ENCODE peak calls at places on chromosomes 13 and 19, in five cellular contexts. One of them, this sample, is unnamed.

GRCh38 chr13:99926014-99926731 is 45.4 kb downstream of the ZIC5 start:
- DNase-seq in RWPE1: peak; percentile 62
- DNase-seq in AG10803: peak; percentile 25
- DNase-seq in CD4-positive, alpha-beta T cell: no peak
- DNase-seq in activated B cell treated with CpG ODN at 0.5 μM for 24 hours: no peak
- DNase-seq in this sample: no peak

GRCh38 chr13:21242236-21242635 is 65.8 kb downstream of the MRPL57 start:
- DNase-seq in RWPE1: no peak
- DNase-seq in AG10803: no peak
- DNase-seq in CD4-positive, alpha-beta T cell: no peak
- DNase-seq in activated B cell treated with CpG ODN at 0.5 μM for 24 hours: no peak
- DNase-seq in this sample: no peak

GRCh38 chr13:113192902-113193301 is 15.6 kb downstream of the PCID2 start:
- DNase-seq in RWPE1: peak; percentile 20
- DNase-seq in AG10803: peak; percentile 77
- DNase-seq in CD4-positive, alpha-beta T cell: no peak
- DNase-seq in activated B cell treated with CpG ODN at 0.5 μM for 24 hours: no peak
- DNase-seq in this sample: no peak

GRCh38 chr19:21474671-21475181 is 30.7 kb upstream of the ZNF429 start:
- DNase-seq in RWPE1: peak; percentile 82
- DNase-seq in AG10803: peak; percentile 5
- DNase-seq in CD4-positive, alpha-beta T cell: peak; percentile 78
- DNase-seq in activated B cell treated with CpG ODN at 0.5 μM for 24 hours: peak; percentile 67
- DNase-seq in this sample: peak; percentile 67

GRCh38 chr13:91406619-91407018 is 8.2 kb downstream of the GPC5 start:
- DNase-seq in RWPE1: peak; percentile 3
- DNase-seq in AG10803: peak; percentile 27
- DNase-seq in CD4-positive, alpha-beta T cell: no peak
- DNase-seq in activated B cell treated with CpG ODN at 0.5 μM for 24 hours: no peak
- DNase-seq in this sample: no peak

GRCh38 chr13:21365574-21365973 is 93.5 kb downstream of the ZDHHC20 start:
- DNase-seq in RWPE1: no peak
- DNase-seq in AG10803: no peak
- DNase-seq in CD4-positive, alpha-beta T cell: no peak
- DNase-seq in activated B cell treated with CpG ODN at 0.5 μM for 24 hours: no peak
- DNase-seq in this sample: no peak

GRCh38 chr19:14363203-14364097 is 17.8 kb upstream of the ADGRE5 start:
- DNase-seq in RWPE1: peak; percentile 59
- DNase-seq in AG10803: peak; percentile 77
- DNase-seq in CD4-positive, alpha-beta T cell: peak; percentile 55
- DNase-seq in activated B cell treated with CpG ODN at 0.5 μM for 24 hours: peak; percentile 40
- DNase-seq in this sample: peak; percentile 60

GRCh38 chr13:75480691-75481175 is 1.2 kb downstream of the TBC1D4 start:
- DNase-seq in RWPE1: peak; percentile 73
- DNase-seq in AG10803: peak; percentile 55
- DNase-seq in CD4-positive, alpha-beta T cell: no peak
- DNase-seq in activated B cell treated with CpG ODN at 0.5 μM for 24 hours: no peak
- DNase-seq in this sample: peak; percentile 61

GRCh38 chr19:6536138-6536671 is 5.4 kb downstream of the TNFSF9 start:
- DNase-seq in RWPE1: peak; percentile 89
- DNase-seq in AG10803: no peak
- DNase-seq in CD4-positive, alpha-beta T cell: peak; percentile 55
- DNase-seq in activated B cell treated with CpG ODN at 0.5 μM for 24 hours: peak; percentile 77
- DNase-seq in this sample: no peak

GRCh38 chr13:110629735-110630134 is 14.4 kb downstream of the NAXD start:
- DNase-seq in RWPE1: no peak
- DNase-seq in AG10803: no peak
- DNase-seq in CD4-positive, alpha-beta T cell: no peak
- DNase-seq in activated B cell treated with CpG ODN at 0.5 μM for 24 hours: no peak
- DNase-seq in this sample: no peak

GRCh38 chr19:13153627-13154240 is 3.5 kb downstream of the IER2 start:
- DNase-seq in RWPE1: no peak
- DNase-seq in AG10803: peak; percentile 49
- DNase-seq in CD4-positive, alpha-beta T cell: no peak
- DNase-seq in activated B cell treated with CpG ODN at 0.5 μM for 24 hours: peak; percentile 49
- DNase-seq in this sample: no peak

GRCh38 chr19:16206046-16206605 is 8.4 kb downstream of the AP1M1 start:
- DNase-seq in RWPE1: no peak
- DNase-seq in AG10803: no peak
- DNase-seq in CD4-positive, alpha-beta T cell: peak; percentile 28
- DNase-seq in activated B cell treated with CpG ODN at 0.5 μM for 24 hours: no peak
- DNase-seq in this sample: no peak

GRCh38 chr13:99307648-99308339 is 595 bp upstream of the GPR183 start:
- DNase-seq in RWPE1: peak; percentile 21
- DNase-seq in AG10803: peak; percentile 54
- DNase-seq in CD4-positive, alpha-beta T cell: no peak
- DNase-seq in activated B cell treated with CpG ODN at 0.5 μM for 24 hours: no peak
- DNase-seq in this sample: no peak

GRCh38 chr19:36041831-36042230 is 9.2 kb upstream of the CLIP3 start:
- DNase-seq in RWPE1: peak; percentile 20
- DNase-seq in AG10803: peak; percentile 96
- DNase-seq in CD4-positive, alpha-beta T cell: no peak
- DNase-seq in activated B cell treated with CpG ODN at 0.5 μM for 24 hours: no peak
- DNase-seq in this sample: no peak

GRCh38 chr19:3554254-3555083 is 2.9 kb downstream of the MFSD12 start:
- DNase-seq in RWPE1: no peak
- DNase-seq in AG10803: no peak
- DNase-seq in CD4-positive, alpha-beta T cell: no peak
- DNase-seq in activated B cell treated with CpG ODN at 0.5 μM for 24 hours: no peak
- DNase-seq in this sample: no peak

GRCh38 chr19:48962029-48962848 is 2.9 kb upstream of the FTL start:
- DNase-seq in RWPE1: no peak
- DNase-seq in AG10803: no peak
- DNase-seq in CD4-positive, alpha-beta T cell: no peak
- DNase-seq in activated B cell treated with CpG ODN at 0.5 μM for 24 hours: peak; percentile 53
- DNase-seq in this sample: no peak

GRCh38 chr19:41219924-41220567 is 1.0 kb downstream of the AXL start:
- DNase-seq in RWPE1: no peak
- DNase-seq in AG10803: peak; percentile 76
- DNase-seq in CD4-positive, alpha-beta T cell: no peak
- DNase-seq in activated B cell treated with CpG ODN at 0.5 μM for 24 hours: no peak
- DNase-seq in this sample: no peak

GRCh38 chr19:2145831-2146241 is 5.5 kb downstream of the AP3D1 start:
- DNase-seq in RWPE1: no peak
- DNase-seq in AG10803: no peak
- DNase-seq in CD4-positive, alpha-beta T cell: no peak
- DNase-seq in activated B cell treated with CpG ODN at 0.5 μM for 24 hours: no peak
- DNase-seq in this sample: no peak

GRCh38 chr13:29513002-29513980 is 82.2 kb downstream of the SLC7A1 start:
- DNase-seq in RWPE1: no peak
- DNase-seq in AG10803: peak; percentile 39
- DNase-seq in CD4-positive, alpha-beta T cell: no peak
- DNase-seq in activated B cell treated with CpG ODN at 0.5 μM for 24 hours: no peak
- DNase-seq in this sample: no peak

GRCh38 chr13:110405597-110406450 is 98.7 kb downstream of the COL4A2 start:
- DNase-seq in RWPE1: no peak
- DNase-seq in AG10803: peak; percentile 93
- DNase-seq in CD4-positive, alpha-beta T cell: no peak
- DNase-seq in activated B cell treated with CpG ODN at 0.5 μM for 24 hours: no peak
- DNase-seq in this sample: no peak

GRCh38 chr13:43221611-43222010 is 198.2 kb downstream of the DNAJC15 start:
- DNase-seq in RWPE1: no peak
- DNase-seq in AG10803: no peak
- DNase-seq in CD4-positive, alpha-beta T cell: no peak
- DNase-seq in activated B cell treated with CpG ODN at 0.5 μM for 24 hours: no peak
- DNase-seq in this sample: no peak

GRCh38 chr13:89267734-89268133 is 1596.6 kb downstream of the SLITRK5 start:
- DNase-seq in RWPE1: no peak
- DNase-seq in AG10803: no peak
- DNase-seq in CD4-positive, alpha-beta T cell: no peak
- DNase-seq in activated B cell treated with CpG ODN at 0.5 μM for 24 hours: no peak
- DNase-seq in this sample: no peak

GRCh38 chr19:558770-559439 is 13.5 kb upstream of the BSG start:
- DNase-seq in RWPE1: no peak
- DNase-seq in AG10803: no peak
- DNase-seq in CD4-positive, alpha-beta T cell: no peak
- DNase-seq in activated B cell treated with CpG ODN at 0.5 μM for 24 hours: no peak
- DNase-seq in this sample: no peak

GRCh38 chr13:23021921-23022320 is 158.9 kb upstream of the SGCG start:
- DNase-seq in RWPE1: no peak
- DNase-seq in AG10803: no peak
- DNase-seq in CD4-positive, alpha-beta T cell: no peak
- DNase-seq in activated B cell treated with CpG ODN at 0.5 μM for 24 hours: no peak
- DNase-seq in this sample: no peak

GRCh38 chr19:30023330-30023729 is 81.3 kb downstream of the URI1 start:
- DNase-seq in RWPE1: no peak
- DNase-seq in AG10803: no peak
- DNase-seq in CD4-positive, alpha-beta T cell: no peak
- DNase-seq in activated B cell treated with CpG ODN at 0.5 μM for 24 hours: no peak
- DNase-seq in this sample: no peak

GRCh38 chr13:23673867-23674605 is 103.8 kb downstream of the TNFRSF19 start:
- DNase-seq in RWPE1: no peak
- DNase-seq in AG10803: peak; percentile 25
- DNase-seq in CD4-positive, alpha-beta T cell: no peak
- DNase-seq in activated B cell treated with CpG ODN at 0.5 μM for 24 hours: no peak
- DNase-seq in this sample: no peak

GRCh38 chr19:4547303-4548237 is 7.7 kb upstream of the LRG1 start:
- DNase-seq in RWPE1: no peak
- DNase-seq in AG10803: no peak
- DNase-seq in CD4-positive, alpha-beta T cell: no peak
- DNase-seq in activated B cell treated with CpG ODN at 0.5 μM for 24 hours: no peak
- DNase-seq in this sample: no peak

GRCh38 chr13:99203601-99204579 is 3.2 kb downstream of the UBAC2 start:
- DNase-seq in RWPE1: no peak
- DNase-seq in AG10803: no peak
- DNase-seq in CD4-positive, alpha-beta T cell: no peak
- DNase-seq in activated B cell treated with CpG ODN at 0.5 μM for 24 hours: no peak
- DNase-seq in this sample: no peak

GRCh38 chr13:33353646-33354045 is 68.1 kb upstream of the STARD13 start:
- DNase-seq in RWPE1: no peak
- DNase-seq in AG10803: no peak
- DNase-seq in CD4-positive, alpha-beta T cell: no peak
- DNase-seq in activated B cell treated with CpG ODN at 0.5 μM for 24 hours: no peak
- DNase-seq in this sample: no peak

GRCh38 chr19:39924389-39924788 is 10.0 kb downstream of the FCGBP start:
- DNase-seq in RWPE1: no peak
- DNase-seq in AG10803: no peak
- DNase-seq in CD4-positive, alpha-beta T cell: no peak
- DNase-seq in activated B cell treated with CpG ODN at 0.5 μM for 24 hours: no peak
- DNase-seq in this sample: no peak

GRCh38 chr19:44003461-44004134 is 841 bp downstream of the ZNF230 start:
- DNase-seq in RWPE1: peak; percentile 19
- DNase-seq in AG10803: no peak
- DNase-seq in CD4-positive, alpha-beta T cell: no peak
- DNase-seq in activated B cell treated with CpG ODN at 0.5 μM for 24 hours: peak; percentile 32
- DNase-seq in this sample: no peak

GRCh38 chr19:5762608-5763217 is 21.8 kb downstream of the PRR22 start:
- DNase-seq in RWPE1: no peak
- DNase-seq in AG10803: no peak
- DNase-seq in CD4-positive, alpha-beta T cell: no peak
- DNase-seq in activated B cell treated with CpG ODN at 0.5 μM for 24 hours: no peak
- DNase-seq in this sample: no peak

GRCh38 chr19:43229315-43229714 is 23.9 kb upstream of the PSG4 start:
- DNase-seq in RWPE1: no peak
- DNase-seq in AG10803: peak; percentile 31
- DNase-seq in CD4-positive, alpha-beta T cell: no peak
- DNase-seq in activated B cell treated with CpG ODN at 0.5 μM for 24 hours: no peak
- DNase-seq in this sample: no peak

GRCh38 chr19:44848805-44849457 is 2.8 kb downstream of the NECTIN2 start:
- DNase-seq in RWPE1: no peak
- DNase-seq in AG10803: no peak
- DNase-seq in CD4-positive, alpha-beta T cell: no peak
- DNase-seq in activated B cell treated with CpG ODN at 0.5 μM for 24 hours: no peak
- DNase-seq in this sample: no peak

GRCh38 chr13:44853641-44854040 is 135.6 kb downstream of the NUFIP1 start:
- DNase-seq in RWPE1: peak; percentile 18
- DNase-seq in AG10803: peak; percentile 43
- DNase-seq in CD4-positive, alpha-beta T cell: no peak
- DNase-seq in activated B cell treated with CpG ODN at 0.5 μM for 24 hours: no peak
- DNase-seq in this sample: no peak

GRCh38 chr19:51161266-51161665 is 19.2 kb downstream of the SIGLEC7 start:
- DNase-seq in RWPE1: no peak
- DNase-seq in AG10803: no peak
- DNase-seq in CD4-positive, alpha-beta T cell: no peak
- DNase-seq in activated B cell treated with CpG ODN at 0.5 μM for 24 hours: no peak
- DNase-seq in this sample: no peak
- TF ChIP-seq CTCF in RWPE1: no peak
- TF ChIP-seq CTCF in AG10803: no peak
- TF ChIP-seq CTCF in CD4-positive, alpha-beta T cell: no peak
- TF ChIP-seq CTCF in activated B cell treated with CpG ODN at 0.5 μM for 24 hours: no peak
- TF ChIP-seq CTCF in this sample: no peak

GRCh38 chr19:47681936-47682335 is 31.3 kb upstream of the EHD2 start:
- DNase-seq in RWPE1: no peak
- DNase-seq in AG10803: no peak
- DNase-seq in CD4-positive, alpha-beta T cell: no peak
- DNase-seq in activated B cell treated with CpG ODN at 0.5 μM for 24 hours: no peak
- DNase-seq in this sample: no peak
- TF ChIP-seq CTCF in RWPE1: no peak
- TF ChIP-seq CTCF in AG10803: no peak
- TF ChIP-seq CTCF in CD4-positive, alpha-beta T cell: no peak
- TF ChIP-seq CTCF in activated B cell treated with CpG ODN at 0.5 μM for 24 hours: no peak
- TF ChIP-seq CTCF in this sample: no peak

GRCh38 chr19:56222901-56223300 is 20.8 kb downstream of the ZSCAN5C start:
- DNase-seq in RWPE1: no peak
- DNase-seq in AG10803: no peak
- DNase-seq in CD4-positive, alpha-beta T cell: no peak
- DNase-seq in activated B cell treated with CpG ODN at 0.5 μM for 24 hours: no peak
- DNase-seq in this sample: no peak
- TF ChIP-seq CTCF in RWPE1: no peak
- TF ChIP-seq CTCF in AG10803: no peak
- TF ChIP-seq CTCF in CD4-positive, alpha-beta T cell: no peak
- TF ChIP-seq CTCF in activated B cell treated with CpG ODN at 0.5 μM for 24 hours: no peak
- TF ChIP-seq CTCF in this sample: no peak

GRCh38 chr13:76886005-76886291 is 257 bp downstream of the KCTD12 start:
- DNase-seq in RWPE1: no peak
- DNase-seq in AG10803: no peak
- DNase-seq in CD4-positive, alpha-beta T cell: no peak
- DNase-seq in activated B cell treated with CpG ODN at 0.5 μM for 24 hours: no peak
- DNase-seq in this sample: no peak

GRCh38 chr13:76884167-76884566 is 2.0 kb downstream of the KCTD12 start:
- DNase-seq in RWPE1: no peak
- DNase-seq in AG10803: peak; percentile 42
- DNase-seq in CD4-positive, alpha-beta T cell: no peak
- DNase-seq in activated B cell treated with CpG ODN at 0.5 μM for 24 hours: no peak
- DNase-seq in this sample: no peak

GRCh38 chr13:76886292-76887061 is at the start of gene KCTD12:
- DNase-seq in RWPE1: peak; percentile 31
- DNase-seq in AG10803: peak; percentile 83
- DNase-seq in CD4-positive, alpha-beta T cell: peak; percentile 78
- DNase-seq in activated B cell treated with CpG ODN at 0.5 μM for 24 hours: peak; percentile 79
- DNase-seq in this sample: peak; percentile 75

GRCh38 chr13:76884571-76885202 is 1.5 kb downstream of the KCTD12 start:
- DNase-seq in RWPE1: peak; percentile 39
- DNase-seq in AG10803: peak; percentile 35
- DNase-seq in CD4-positive, alpha-beta T cell: no peak
- DNase-seq in activated B cell treated with CpG ODN at 0.5 μM for 24 hours: no peak
- DNase-seq in this sample: no peak

GRCh38 chr13:76885203-76886004 is 801 bp downstream of the KCTD12 start:
- DNase-seq in RWPE1: peak; percentile 41
- DNase-seq in AG10803: peak; percentile 66
- DNase-seq in CD4-positive, alpha-beta T cell: peak; percentile 61
- DNase-seq in activated B cell treated with CpG ODN at 0.5 μM for 24 hours: peak; percentile 57
- DNase-seq in this sample: peak; percentile 26
- TF ChIP-seq CTCF in RWPE1: peak; percentile 70
- TF ChIP-seq CTCF in AG10803: peak; percentile 48
- TF ChIP-seq CTCF in CD4-positive, alpha-beta T cell: no peak
- TF ChIP-seq CTCF in activated B cell treated with CpG ODN at 0.5 μM for 24 hours: no peak
- TF ChIP-seq CTCF in this sample: no peak